ENCODE peak calls at places on chromosomes 7 and 10, in nine cellular contexts. One of them, this sample, is unnamed.

GRCh38 chr7:92402920-92403759 is 44.1 kb upstream of the GATAD1 start:
- DNase-seq in SJCRH30: no peak
- DNase-seq in thoracic aorta: no peak
- DNase-seq in CD8-positive, alpha-beta memory T cell: no peak
- DNase-seq in ovary: no peak
- DNase-seq in tibial artery: no peak
- DNase-seq in heart left ventricle: no peak
- DNase-seq in GM23248: peak
- DNase-seq in cardiac muscle cell: peak
- DNase-seq in this sample: no peak

GRCh38 chr10:12389154-12389734 is 39.9 kb downstream of the CAMK1D start:
- DNase-seq in heart left ventricle: no peak
- DNase-seq in thoracic aorta: no peak
- DNase-seq in tibial artery: peak
- DNase-seq in cardiac muscle cell: no peak
- DNase-seq in CD8-positive, alpha-beta memory T cell: no peak
- DNase-seq in SJCRH30: no peak
- DNase-seq in ovary: no peak
- DNase-seq in GM23248: no peak
- DNase-seq in this sample: peak

GRCh38 chr7:1940863-1941262 is 270.8 kb downstream of the ELFN1 start:
- DNase-seq in thoracic aorta: no peak
- DNase-seq in ovary: no peak
- DNase-seq in CD8-positive, alpha-beta memory T cell: no peak
- DNase-seq in SJCRH30: no peak
- DNase-seq in cardiac muscle cell: no peak
- DNase-seq in tibial artery: no peak
- DNase-seq in GM23248: no peak
- DNase-seq in heart left ventricle: no peak
- DNase-seq in this sample: peak

GRCh38 chr7:113289140-113289740 is 170.9 kb upstream of the SMIM30 start:
- DNase-seq in heart left ventricle: no peak
- DNase-seq in CD8-positive, alpha-beta memory T cell: no peak
- DNase-seq in SJCRH30: peak
- DNase-seq in cardiac muscle cell: peak
- DNase-seq in tibial artery: no peak
- DNase-seq in GM23248: peak
- DNase-seq in ovary: no peak
- DNase-seq in thoracic aorta: no peak
- DNase-seq in this sample: no peak

GRCh38 chr10:82319558-82319957 is 444.6 kb downstream of the NRG3 start:
- DNase-seq in ovary: no peak
- DNase-seq in SJCRH30: peak
- DNase-seq in tibial artery: no peak
- DNase-seq in CD8-positive, alpha-beta memory T cell: no peak
- DNase-seq in GM23248: no peak
- DNase-seq in thoracic aorta: no peak
- DNase-seq in cardiac muscle cell: no peak
- DNase-seq in heart left ventricle: no peak
- DNase-seq in this sample: no peak

GRCh38 chr10:96501985-96502384 is 11.7 kb downstream of the TLL2 start:
- DNase-seq in CD8-positive, alpha-beta memory T cell: no peak
- DNase-seq in tibial artery: no peak
- DNase-seq in SJCRH30: no peak
- DNase-seq in GM23248: no peak
- DNase-seq in cardiac muscle cell: no peak
- DNase-seq in thoracic aorta: no peak
- DNase-seq in heart left ventricle: no peak
- DNase-seq in ovary: no peak
- DNase-seq in this sample: no peak

GRCh38 chr10:91452063-91452462 is 41.9 kb downstream of the HECTD2 start:
- DNase-seq in GM23248: no peak
- DNase-seq in tibial artery: no peak
- DNase-seq in thoracic aorta: no peak
- DNase-seq in SJCRH30: no peak
- DNase-seq in CD8-positive, alpha-beta memory T cell: no peak
- DNase-seq in heart left ventricle: no peak
- DNase-seq in cardiac muscle cell: no peak
- DNase-seq in ovary: no peak
- DNase-seq in this sample: no peak

GRCh38 chr7:4882742-4883351 is 669 bp downstream of the RADIL start:
- DNase-seq in GM23248: peak
- DNase-seq in CD8-positive, alpha-beta memory T cell: no peak
- DNase-seq in thoracic aorta: no peak
- DNase-seq in cardiac muscle cell: peak
- DNase-seq in heart left ventricle: no peak
- DNase-seq in SJCRH30: no peak
- DNase-seq in ovary: no peak
- DNase-seq in tibial artery: no peak
- DNase-seq in this sample: no peak

GRCh38 chr7:95066736-95067530 is 159.5 kb downstream of the PPP1R9A start:
- DNase-seq in cardiac muscle cell: no peak
- DNase-seq in ovary: no peak
- DNase-seq in CD8-positive, alpha-beta memory T cell: no peak
- DNase-seq in thoracic aorta: no peak
- DNase-seq in tibial artery: no peak
- DNase-seq in GM23248: peak
- DNase-seq in SJCRH30: peak
- DNase-seq in heart left ventricle: no peak
- DNase-seq in this sample: no peak

GRCh38 chr7:127880454-127880853 is 150.8 kb downstream of the LRRC4 start:
- DNase-seq in cardiac muscle cell: no peak
- DNase-seq in GM23248: no peak
- DNase-seq in SJCRH30: no peak
- DNase-seq in ovary: no peak
- DNase-seq in heart left ventricle: no peak
- DNase-seq in thoracic aorta: no peak
- DNase-seq in tibial artery: no peak
- DNase-seq in CD8-positive, alpha-beta memory T cell: no peak
- DNase-seq in this sample: no peak

GRCh38 chr7:48090095-48090805 is 1.2 kb downstream of the UPP1 start:
- DNase-seq in ovary: peak
- DNase-seq in SJCRH30: no peak
- DNase-seq in GM23248: peak
- DNase-seq in thoracic aorta: no peak
- DNase-seq in heart left ventricle: peak
- DNase-seq in cardiac muscle cell: peak
- DNase-seq in CD8-positive, alpha-beta memory T cell: no peak
- DNase-seq in tibial artery: no peak
- DNase-seq in this sample: peak

GRCh38 chr7:26504417-26504816 is 212.8 kb downstream of the SNX10 start:
- DNase-seq in heart left ventricle: no peak
- DNase-seq in SJCRH30: no peak
- DNase-seq in cardiac muscle cell: no peak
- DNase-seq in tibial artery: no peak
- DNase-seq in GM23248: no peak
- DNase-seq in thoracic aorta: no peak
- DNase-seq in CD8-positive, alpha-beta memory T cell: no peak
- DNase-seq in ovary: no peak
- DNase-seq in this sample: no peak

GRCh38 chr10:6473901-6474370 is 106.1 kb downstream of the PRKCQ start:
- DNase-seq in thoracic aorta: no peak
- DNase-seq in CD8-positive, alpha-beta memory T cell: peak
- DNase-seq in GM23248: peak
- DNase-seq in heart left ventricle: no peak
- DNase-seq in ovary: no peak
- DNase-seq in tibial artery: no peak
- DNase-seq in SJCRH30: no peak
- DNase-seq in cardiac muscle cell: no peak
- DNase-seq in this sample: no peak

GRCh38 chr10:72800000-72800740 is 93.4 kb upstream of the OIT3 start:
- DNase-seq in CD8-positive, alpha-beta memory T cell: no peak
- DNase-seq in heart left ventricle: no peak
- DNase-seq in SJCRH30: no peak
- DNase-seq in thoracic aorta: no peak
- DNase-seq in cardiac muscle cell: no peak
- DNase-seq in ovary: no peak
- DNase-seq in GM23248: peak
- DNase-seq in tibial artery: no peak
- DNase-seq in this sample: no peak

GRCh38 chr10:17781856-17782255 is 27.3 kb upstream of the MRC1 start:
- DNase-seq in SJCRH30: no peak
- DNase-seq in heart left ventricle: no peak
- DNase-seq in tibial artery: no peak
- DNase-seq in cardiac muscle cell: peak
- DNase-seq in GM23248: no peak
- DNase-seq in CD8-positive, alpha-beta memory T cell: no peak
- DNase-seq in ovary: no peak
- DNase-seq in thoracic aorta: no peak
- DNase-seq in this sample: no peak

GRCh38 chr10:77350711-77351119 is 286.9 kb downstream of the KCNMA1 start:
- DNase-seq in SJCRH30: peak
- DNase-seq in cardiac muscle cell: no peak
- DNase-seq in ovary: no peak
- DNase-seq in tibial artery: peak
- DNase-seq in thoracic aorta: peak
- DNase-seq in heart left ventricle: no peak
- DNase-seq in CD8-positive, alpha-beta memory T cell: no peak
- DNase-seq in GM23248: peak
- DNase-seq in this sample: no peak

DNA sequence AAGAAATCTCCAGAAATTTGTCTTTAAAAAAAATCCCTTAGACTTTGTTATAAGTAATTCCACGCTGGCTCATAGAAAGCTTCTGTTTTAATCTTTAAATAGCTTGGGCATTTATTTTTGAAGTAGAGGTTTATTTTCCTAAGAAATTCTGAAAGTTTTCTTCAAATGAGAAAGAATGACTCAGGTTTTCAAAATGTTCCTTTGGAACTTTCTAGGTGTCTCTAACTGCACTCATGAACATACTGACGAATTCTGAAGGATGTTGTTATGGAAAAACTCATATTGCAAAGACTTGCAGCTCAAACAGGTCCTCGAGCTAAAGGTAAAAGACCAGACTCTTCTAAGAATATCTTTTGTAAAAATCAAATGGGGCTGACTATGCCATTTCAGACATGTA is 10.7 kb downstream of the DGKI start:
- DNase-seq in CD8-positive, alpha-beta memory T cell: no peak
- DNase-seq in tibial artery: no peak
- DNase-seq in cardiac muscle cell: no peak
- DNase-seq in heart left ventricle: no peak
- DNase-seq in SJCRH30: no peak
- DNase-seq in GM23248: peak
- DNase-seq in ovary: no peak
- DNase-seq in thoracic aorta: no peak
- DNase-seq in this sample: no peak
- H3K27ac ChIP-seq in CD8-positive, alpha-beta memory T cell: no peak
- H3K27ac ChIP-seq in tibial artery: peak
- H3K27ac ChIP-seq in cardiac muscle cell: no peak
- H3K27ac ChIP-seq in heart left ventricle: no peak
- H3K27ac ChIP-seq in SJCRH30: no peak
- H3K27ac ChIP-seq in GM23248: peak
- H3K27ac ChIP-seq in ovary: no peak
- H3K27ac ChIP-seq in thoracic aorta: peak
- H3K27ac ChIP-seq in this sample: no peak

GRCh38 chr10:37703074-37703473 is 154.3 kb downstream of the ZNF248 start:
- DNase-seq in CD8-positive, alpha-beta memory T cell: no peak
- DNase-seq in tibial artery: no peak
- DNase-seq in ovary: no peak
- DNase-seq in thoracic aorta: no peak
- DNase-seq in heart left ventricle: no peak
- DNase-seq in cardiac muscle cell: no peak
- DNase-seq in GM23248: no peak
- DNase-seq in SJCRH30: no peak
- DNase-seq in this sample: no peak

GRCh38 chr10:37701781-37702493 is 155.5 kb downstream of the ZNF248 start:
- DNase-seq in cardiac muscle cell: no peak
- DNase-seq in tibial artery: peak
- DNase-seq in ovary: no peak
- DNase-seq in SJCRH30: no peak
- DNase-seq in heart left ventricle: no peak
- DNase-seq in thoracic aorta: no peak
- DNase-seq in GM23248: no peak
- DNase-seq in CD8-positive, alpha-beta memory T cell: no peak
- DNase-seq in this sample: no peak

GRCh38 chr10:37700886-37701780 is 156.3 kb downstream of the ZNF248 start:
- DNase-seq in ovary: no peak
- DNase-seq in CD8-positive, alpha-beta memory T cell: no peak
- DNase-seq in cardiac muscle cell: no peak
- DNase-seq in GM23248: no peak
- DNase-seq in thoracic aorta: no peak
- DNase-seq in tibial artery: peak
- DNase-seq in SJCRH30: no peak
- DNase-seq in heart left ventricle: no peak
- DNase-seq in this sample: no peak

GRCh38 chr10:37704566-37704965 is 152.8 kb downstream of the ZNF248 start:
- DNase-seq in thoracic aorta: no peak
- DNase-seq in GM23248: no peak
- DNase-seq in SJCRH30: no peak
- DNase-seq in cardiac muscle cell: no peak
- DNase-seq in tibial artery: peak
- DNase-seq in heart left ventricle: no peak
- DNase-seq in CD8-positive, alpha-beta memory T cell: no peak
- DNase-seq in ovary: no peak
- DNase-seq in this sample: no peak

GRCh38 chr10:37703833-37704382 is 153.5 kb downstream of the ZNF248 start:
- DNase-seq in CD8-positive, alpha-beta memory T cell: no peak
- DNase-seq in thoracic aorta: no peak
- DNase-seq in tibial artery: no peak
- DNase-seq in heart left ventricle: no peak
- DNase-seq in SJCRH30: no peak
- DNase-seq in cardiac muscle cell: no peak
- DNase-seq in ovary: no peak
- DNase-seq in GM23248: no peak
- DNase-seq in this sample: no peak
- H3K27ac ChIP-seq in CD8-positive, alpha-beta memory T cell: no peak
- H3K27ac ChIP-seq in thoracic aorta: no peak
- H3K27ac ChIP-seq in tibial artery: no peak
- H3K27ac ChIP-seq in heart left ventricle: no peak
- H3K27ac ChIP-seq in SJCRH30: no peak
- H3K27ac ChIP-seq in cardiac muscle cell: no peak
- H3K27ac ChIP-seq in ovary: no peak
- H3K27ac ChIP-seq in GM23248: no peak
- H3K27ac ChIP-seq in this sample: no peak

DNA sequence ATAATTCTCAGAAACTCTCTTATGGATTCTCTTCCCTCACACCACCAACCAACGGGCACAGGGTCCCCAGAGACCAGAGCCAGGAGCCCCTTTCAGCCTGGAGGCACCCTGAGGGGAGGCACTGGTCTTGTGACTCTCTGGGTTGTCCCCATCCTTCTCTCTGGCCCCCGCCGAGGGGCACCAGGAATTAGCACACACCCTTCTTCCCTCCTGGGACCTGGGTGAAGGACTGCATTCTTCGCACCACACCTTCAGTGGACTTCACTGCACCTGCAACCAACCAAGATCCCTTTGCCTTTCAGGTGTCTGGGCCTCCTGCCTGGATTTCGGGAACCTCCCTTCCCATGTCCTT is 22.1 kb downstream of the PLAC9 start:
- DNase-seq in tibial artery: no peak
- DNase-seq in CD8-positive, alpha-beta memory T cell: no peak
- DNase-seq in SJCRH30: no peak
- DNase-seq in ovary: no peak
- DNase-seq in GM23248: no peak
- DNase-seq in cardiac muscle cell: no peak
- DNase-seq in heart left ventricle: no peak
- DNase-seq in thoracic aorta: no peak
- DNase-seq in this sample: no peak
- H3K27ac ChIP-seq in tibial artery: peak
- H3K27ac ChIP-seq in CD8-positive, alpha-beta memory T cell: no peak
- H3K27ac ChIP-seq in SJCRH30: no peak
- H3K27ac ChIP-seq in ovary: no peak
- H3K27ac ChIP-seq in GM23248: peak
- H3K27ac ChIP-seq in cardiac muscle cell: no peak
- H3K27ac ChIP-seq in heart left ventricle: no peak
- H3K27ac ChIP-seq in thoracic aorta: peak
- H3K27ac ChIP-seq in this sample: no peak

GRCh38 chr10:27744478-27745379 is 890 bp downstream of the MKX start:
- DNase-seq in GM23248: peak
- DNase-seq in cardiac muscle cell: peak
- DNase-seq in tibial artery: peak
- DNase-seq in heart left ventricle: no peak
- DNase-seq in thoracic aorta: no peak
- DNase-seq in ovary: peak
- DNase-seq in SJCRH30: peak
- DNase-seq in CD8-positive, alpha-beta memory T cell: peak
- DNase-seq in this sample: no peak
- H3K27ac ChIP-seq in GM23248: peak
- H3K27ac ChIP-seq in cardiac muscle cell: no peak
- H3K27ac ChIP-seq in tibial artery: peak
- H3K27ac ChIP-seq in heart left ventricle: no peak
- H3K27ac ChIP-seq in thoracic aorta: peak
- H3K27ac ChIP-seq in ovary: peak
- H3K27ac ChIP-seq in SJCRH30: no peak
- H3K27ac ChIP-seq in CD8-positive, alpha-beta memory T cell: no peak
- H3K27ac ChIP-seq in this sample: no peak